ENCODE peak calls at places on chromosomes 1 and 21, in four cellular contexts. D is AG04450, U is heart left ventricle, A is neural crest cell. Q is an unnamed sample.

GRCh38 chr1:2523191-2523890 is 3.1 kb downstream of the PANK4 start:
- DNase-seq in U (no peak), D (no peak), A (no peak), Q (no peak)

GRCh38 chr1:111735321-111735720 is 3.9 kb downstream of the INKA2 start:
- DNase-seq in A (no peak), D (no peak), U (no peak), Q (no peak)

GRCh38 chr1:184167352-184167751 is 115.8 kb downstream of the TSEN15 start:
- DNase-seq in U (no peak), A (no peak), D (no peak), Q (no peak)

GRCh38 chr1:23751050-23751814 is 8.0 kb downstream of the ELOA start:
- DNase-seq in U (no peak), A (peak; percentile 33), D (no peak), Q (no peak)

GRCh38 chr1:93313026-93313425 is 32.7 kb upstream of the DR1 start:
- DNase-seq in U (no peak), D (no peak), A (no peak), Q (no peak)

GRCh38 chr1:174209347-174210187 is 50.2 kb downstream of the RABGAP1L start:
- DNase-seq in A (no peak), U (no peak), D (no peak), Q (no peak)

GRCh38 chr1:87367549-87367948 is 38.9 kb downstream of the LMO4 start:
- DNase-seq in A (no peak), D (no peak), U (no peak), Q (no peak)

GRCh38 chr1:58116284-58116683 is 430.2 kb downstream of the OMA1 start:
- DNase-seq in A (no peak), U (no peak), D (no peak), Q (no peak)

GRCh38 chr21:44566403-44566802 is 7.1 kb upstream of the KRTAP10-4 start:
- DNase-seq in A (no peak), U (no peak), D (no peak), Q (no peak)

GRCh38 chr1:171641076-171641864 is 11.2 kb downstream of the MYOC start:
- DNase-seq in A (no peak), U (no peak), D (no peak), Q (no peak)

GRCh38 chr1:54028306-54029251 is 10.6 kb upstream of the LDLRAD1 start:
- DNase-seq in U (no peak), A (no peak), D (no peak), Q (no peak)

GRCh38 chr1:15692121-15692682 is 8.1 kb downstream of the PLEKHM2 start:
- DNase-seq in A (no peak), D (no peak), U (no peak), Q (no peak)

GRCh38 chr1:67495327-67495726 is 65.1 kb upstream of the SERBP1 start:
- DNase-seq in U (no peak), D (no peak), A (no peak), Q (no peak)

GRCh38 chr1:113966013-113966412 is 13.3 kb upstream of the OLFML3 start:
- DNase-seq in U (no peak), A (no peak), D (no peak), Q (no peak)

GRCh38 chr1:165218666-165219065 is 137.8 kb downstream of the LMX1A start:
- DNase-seq in D (no peak), U (no peak), A (no peak), Q (no peak)

GRCh38 chr21:39527664-39528381 is 76.1 kb downstream of the SH3BGR start:
- DNase-seq in D (no peak), A (no peak), U (no peak), Q (no peak)

GRCh38 chr21:37045139-37045538 is 27.7 kb downstream of the PIGP start:
- DNase-seq in A (no peak), D (no peak), U (no peak), Q (no peak)

GRCh38 chr1:41503507-41504125 is 19.1 kb upstream of the EDN2 start:
- DNase-seq in A (no peak), D (no peak), U (no peak), Q (no peak)

GRCh38 chr1:6140413-6140812 is 39.7 kb downstream of the CHD5 start:
- DNase-seq in U (no peak), D (no peak), A (no peak), Q (no peak)

GRCh38 chr1:6134741-6135510 is 45.2 kb downstream of the CHD5 start:
- DNase-seq in D (no peak), A (no peak), U (peak; percentile 46), Q (peak; percentile 32)

GRCh38 chr1:6134206-6134605 is 45.9 kb downstream of the CHD5 start:
- DNase-seq in A (no peak), U (peak; percentile 25), D (no peak), Q (peak; percentile 32)

GRCh38 chr1:6136516-6137220 is 43.5 kb downstream of the CHD5 start:
- DNase-seq in A (no peak), U (peak; percentile 37), D (no peak), Q (peak; percentile 21)

GRCh38 chr1:6137758-6138157 is 42.4 kb downstream of the CHD5 start:
- DNase-seq in A (no peak), D (no peak), U (peak; percentile 35), Q (peak; percentile 11)
- TF ChIP-seq CTCF in A (no peak), D (no peak), U (no peak), Q (no peak)

DNA sequence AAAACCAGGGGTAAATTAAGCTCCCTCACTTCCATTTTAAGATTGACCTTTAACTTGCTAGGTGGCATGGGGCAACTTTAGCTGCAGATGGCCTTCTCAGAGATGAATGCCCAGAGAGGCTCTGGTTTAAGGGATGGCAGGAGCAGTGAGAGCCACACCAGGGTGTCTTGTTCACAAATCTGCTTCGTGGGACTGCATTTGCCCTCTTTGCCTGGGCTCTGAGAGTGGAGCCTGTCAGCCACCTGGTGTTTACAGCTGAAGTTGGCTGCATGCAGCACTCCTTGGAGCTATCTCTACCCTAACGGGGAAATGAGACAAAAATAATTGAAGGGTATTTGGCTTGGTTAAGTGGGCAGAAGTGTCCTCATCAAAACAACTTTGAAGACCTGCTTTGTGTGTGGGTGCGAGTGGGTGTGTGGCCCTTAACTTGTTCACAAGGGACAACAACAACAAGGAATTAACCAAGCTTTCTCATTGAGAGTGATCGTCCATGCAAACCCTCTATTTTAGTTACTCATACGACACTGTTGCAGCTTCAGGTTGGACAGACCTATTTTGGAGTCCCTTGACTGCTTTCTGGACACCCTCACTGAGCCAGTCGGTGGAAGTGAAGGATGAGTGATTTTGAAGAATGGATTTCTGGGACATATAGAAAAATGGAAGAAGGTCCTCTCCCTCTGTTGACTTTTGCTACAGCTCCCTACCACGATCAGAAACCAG is 29.8 kb downstream of the PGM1 start:
- DNase-seq in D (no peak), U (no peak), A (no peak), Q (no peak)
- TF ChIP-seq CTCF in D (no peak), U (peak; percentile 22), A (no peak), Q (no peak)

GRCh38 chr1:201229771-201230635 is 39.4 kb downstream of the IGFN1 start:
- DNase-seq in A (no peak), D (no peak), U (peak; percentile 2), Q (no peak)
- TF ChIP-seq CTCF in A (no peak), D (peak; percentile 16), U (no peak), Q (no peak)

DNA sequence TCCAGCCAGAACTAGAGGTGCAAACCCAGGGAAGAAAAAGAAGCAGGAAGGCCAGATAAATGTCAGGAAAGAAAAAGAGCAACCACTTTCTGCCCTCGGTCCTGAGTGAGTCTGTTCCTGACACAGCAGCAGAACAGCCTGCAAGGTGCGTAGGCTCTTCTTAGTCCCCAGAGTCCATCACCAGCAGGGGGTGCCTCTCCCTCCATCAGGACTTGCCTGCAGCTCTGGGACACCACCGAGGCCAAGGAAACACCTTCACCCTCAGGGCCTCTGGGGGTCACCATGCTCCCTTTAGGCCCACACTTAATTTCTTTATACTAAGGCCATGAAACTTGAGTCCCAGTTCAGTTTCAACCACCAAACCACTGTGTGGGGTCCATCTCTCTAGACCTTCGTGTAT is 43.7 kb upstream of the NFASC start:
- DNase-seq in U (no peak), D (no peak), A (peak; percentile 20), Q (no peak)
- TF ChIP-seq CTCF in U (no peak), D (no peak), A (peak; percentile 39), Q (no peak)

GRCh38 chr1:235319255-235319654 is 8.7 kb downstream of the ARID4B start:
- DNase-seq in D (no peak), A (no peak), U (no peak), Q (no peak)
- TF ChIP-seq CTCF in D (no peak), A (no peak), U (no peak), Q (no peak)

GRCh38 chr1:64251971-64252370 is 48.5 kb downstream of the UBE2U start:
- DNase-seq in U (no peak), A (no peak), D (no peak), Q (no peak)
- TF ChIP-seq CTCF in U (no peak), A (no peak), D (peak; percentile 15), Q (no peak)

GRCh38 chr21:27804515-27804914 is 837.6 kb upstream of the ADAMTS5 start:
- DNase-seq in D (no peak), A (no peak), U (no peak), Q (no peak)
- TF ChIP-seq CTCF in D (no peak), A (no peak), U (no peak), Q (no peak)

GRCh38 chr1:207051615-207051943 is 571 bp upstream of the YOD1 start:
- DNase-seq in D (no peak), A (no peak), U (no peak), Q (no peak)

GRCh38 chr1:207049974-207050391 is 1.0 kb downstream of the YOD1 start:
- DNase-seq in A (peak; percentile 25), D (no peak), U (no peak), Q (no peak)

GRCh38 chr1:207050428-207050767 is 610 bp downstream of the YOD1 start:
- DNase-seq in U (no peak), A (peak; percentile 14), D (no peak), Q (no peak)

GRCh38 chr1:207049514-207049913 is 1.5 kb downstream of the YOD1 start:
- DNase-seq in D (no peak), A (no peak), U (no peak), Q (no peak)

GRCh38 chr1:207050768-207051614 is at the start of gene YOD1:
- DNase-seq in A (peak; percentile 89), U (peak; percentile 95), D (peak; percentile 80), Q (peak; percentile 95)
- TF ChIP-seq CTCF in A (no peak), U (no peak), D (no peak), Q (no peak)

DNA sequence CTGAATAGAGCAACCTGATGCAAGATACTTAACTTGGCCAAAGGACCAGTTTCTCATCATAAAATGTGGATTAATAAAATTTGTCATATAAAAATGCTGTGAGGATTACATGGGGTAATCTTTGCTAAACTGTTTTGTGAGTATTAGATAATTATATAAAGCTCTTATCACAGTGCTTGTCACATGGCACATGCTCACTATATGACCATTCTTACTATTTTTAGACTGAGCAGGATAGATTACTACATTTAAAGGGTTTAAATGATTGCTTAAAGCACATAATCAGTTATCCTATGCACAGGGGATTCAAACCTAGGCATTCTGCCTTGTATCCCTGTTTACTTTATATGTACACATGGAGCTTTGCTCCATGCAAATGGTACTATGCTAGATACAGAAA is 82.9 kb upstream of the COL24A1 start:
- DNase-seq in D (no peak), A (no peak), U (no peak), Q (no peak)
- TF ChIP-seq CTCF in D (no peak), A (no peak), U (no peak), Q (no peak)